ENCODE peak calls at places on chromosomes 1 and 21, in six cellular contexts. V, M, D, L, Y and X are unnamed samples.

GRCh38 chr1:211158866-211159265 is 24.9 kb upstream of the KCNH1 start:
- DNase-seq in L (no peak), V (no peak), Y (no peak), D (no peak), M (no peak), X (no peak)

GRCh38 chr1:10575616-10576015 is 100.9 kb downstream of the PEX14 start:
- DNase-seq in Y (peak; percentile 45), V (no peak), M (no peak), L (peak; percentile 26), D (no peak), X (no peak)

GRCh38 chr1:24374891-24375786 is 38.4 kb downstream of the STPG1 start:
- DNase-seq in V (no peak), D (no peak), M (no peak), Y (no peak), L (no peak), X (no peak)

GRCh38 chr1:243313635-243314536 is 58.0 kb downstream of the SDCCAG8 start:
- DNase-seq in M (no peak), L (no peak), Y (peak; percentile 7), D (no peak), V (no peak), X (no peak)

GRCh38 chr1:94236021-94236491 is 1.3 kb downstream of the ARHGAP29 start:
- DNase-seq in Y (peak; percentile 70), L (no peak), V (no peak), D (no peak), M (peak; percentile 10), X (no peak)

GRCh38 chr1:232748910-232749368 is 56.3 kb upstream of the MAP10 start:
- DNase-seq in V (no peak), M (no peak), L (no peak), D (no peak), Y (no peak), X (no peak)

GRCh38 chr21:36910581-36911307 is 55.7 kb downstream of the HLCS start:
- DNase-seq in D (peak; percentile 65), Y (peak; percentile 76), L (peak; percentile 54), V (no peak), M (no peak), X (no peak)

GRCh38 chr1:219771039-219771438 is 157.3 kb downstream of the SLC30A10 start:
- DNase-seq in V (peak; percentile 28), D (no peak), M (no peak), Y (peak; percentile 85), L (peak; percentile 91), X (no peak)

GRCh38 chr1:162709870-162710269 is 77.6 kb downstream of the DDR2 start:
- DNase-seq in V (no peak), D (no peak), Y (no peak), L (no peak), M (no peak), X (no peak)

GRCh38 chr1:97008226-97008625 is 286.6 kb downstream of the PTBP2 start:
- DNase-seq in Y (no peak), L (no peak), V (no peak), D (no peak), M (no peak), X (no peak)

GRCh38 chr1:43512681-43513080 is 18.0 kb upstream of the PTPRF start:
- DNase-seq in V (no peak), M (no peak), D (no peak), Y (no peak), L (no peak), X (no peak)

GRCh38 chr1:41751804-41752513 is 166.8 kb downstream of the HIVEP3 start:
- DNase-seq in L (no peak), V (no peak), Y (peak; percentile 65), M (peak; percentile 56), D (no peak), X (no peak)

GRCh38 chr1:45375104-45376090 is 35.2 kb upstream of the MUTYH start:
- DNase-seq in L (no peak), V (no peak), Y (no peak), D (no peak), M (no peak), X (no peak)

GRCh38 chr1:109725510-109725909 is 13.5 kb downstream of the GSTM5 start:
- DNase-seq in L (no peak), Y (no peak), V (no peak), M (no peak), D (no peak), X (no peak)

GRCh38 chr1:202164271-202165037 is 4.1 kb upstream of the PTPN7 start:
- DNase-seq in V (no peak), Y (no peak), L (no peak), D (no peak), M (no peak), X (no peak)

GRCh38 chr1:109927356-109927755 is 16.7 kb downstream of the CSF1 start:
- DNase-seq in D (no peak), L (no peak), V (no peak), M (no peak), Y (no peak), X (no peak)

GRCh38 chr1:84944767-84945486 is 51.9 kb upstream of the LPAR3 start:
- DNase-seq in D (no peak), V (peak; percentile 49), Y (peak; percentile 96), L (peak; percentile 90), M (peak; percentile 83), X (no peak)

DNA sequence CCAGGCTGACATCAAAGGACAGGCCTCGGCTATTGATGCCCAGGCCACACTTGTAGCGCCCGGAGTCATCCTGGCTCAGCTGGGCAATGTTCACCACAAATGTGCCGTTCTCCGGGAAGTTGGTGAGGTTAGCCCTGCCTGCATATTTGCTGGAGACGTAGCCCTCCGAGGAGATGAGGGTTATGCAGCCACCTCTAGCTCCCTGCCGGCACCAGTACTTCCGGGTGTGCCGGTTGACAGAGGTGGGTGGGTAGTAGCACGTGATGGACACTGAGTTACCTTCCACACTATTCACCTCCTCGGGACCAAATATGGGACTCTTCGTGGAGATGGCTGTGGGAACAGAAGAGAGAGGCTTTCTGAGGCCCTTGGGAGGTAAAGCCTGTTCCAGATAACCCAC is 7.1 kb downstream of the PIGR start:
- DNase-seq in L (no peak), M (no peak), Y (no peak), V (no peak), D (no peak), X (no peak)
- H3K4me3 ChIP-seq in L (no peak overlapping the region), M (no peak overlapping the region), Y (no peak overlapping the region), V (no peak overlapping the region), D (no peak overlapping the region), X (no peak overlapping the region)

GRCh38 chr1:21201650-21202049 is 25.0 kb upstream of the EIF4G3 start:
- DNase-seq in D (no peak), M (no peak), L (no peak), V (no peak), Y (no peak), X (no peak)

GRCh38 chr1:21200767-21201166 is 24.1 kb upstream of the EIF4G3 start:
- DNase-seq in D (no peak), V (no peak), M (no peak), L (no peak), Y (peak; percentile 58), X (no peak)

GRCh38 chr1:21198929-21199328 is 22.2 kb upstream of the EIF4G3 start:
- DNase-seq in D (no peak), V (no peak), L (no peak), Y (no peak), M (no peak), X (no peak)
- TF ChIP-seq CTCF in D (no peak), V (no peak), L (no peak), Y (no peak), M (no peak), X (no peak)

DNA sequence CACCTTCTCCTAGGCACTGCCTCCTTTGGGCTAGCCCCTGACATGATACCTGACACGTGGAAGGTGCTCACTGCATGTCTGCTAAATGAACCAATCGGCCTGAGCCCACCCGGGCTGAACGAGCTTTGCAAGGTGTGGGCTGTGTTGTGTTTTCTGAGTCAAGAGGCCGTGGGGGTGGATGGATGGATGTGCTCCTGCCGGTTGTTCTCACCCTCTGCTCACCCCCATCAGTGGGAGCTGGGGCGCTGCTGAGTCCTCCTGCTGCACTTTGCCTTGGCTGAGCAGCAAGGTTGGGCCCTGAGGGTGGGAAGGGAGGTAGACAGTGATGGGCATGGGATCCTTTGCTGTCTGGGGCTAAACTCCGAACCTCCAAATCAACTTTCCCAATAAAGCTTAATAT is 6.7 kb upstream of the CACNA1E start:
- DNase-seq in L (no peak), M (no peak), D (no peak), Y (no peak), V (no peak), X (no peak)
- H3K27me3 ChIP-seq in L (peaks cover 7% of the 10 kb centered on the region), M (no peaks in the 10 kb centered on the region), D (no peaks in the 10 kb centered on the region), Y (peaks cover 65% of the 10 kb centered on the region), V (peaks cover 31% of the 10 kb centered on the region), X (no peaks in the 10 kb centered on the region)

DNA sequence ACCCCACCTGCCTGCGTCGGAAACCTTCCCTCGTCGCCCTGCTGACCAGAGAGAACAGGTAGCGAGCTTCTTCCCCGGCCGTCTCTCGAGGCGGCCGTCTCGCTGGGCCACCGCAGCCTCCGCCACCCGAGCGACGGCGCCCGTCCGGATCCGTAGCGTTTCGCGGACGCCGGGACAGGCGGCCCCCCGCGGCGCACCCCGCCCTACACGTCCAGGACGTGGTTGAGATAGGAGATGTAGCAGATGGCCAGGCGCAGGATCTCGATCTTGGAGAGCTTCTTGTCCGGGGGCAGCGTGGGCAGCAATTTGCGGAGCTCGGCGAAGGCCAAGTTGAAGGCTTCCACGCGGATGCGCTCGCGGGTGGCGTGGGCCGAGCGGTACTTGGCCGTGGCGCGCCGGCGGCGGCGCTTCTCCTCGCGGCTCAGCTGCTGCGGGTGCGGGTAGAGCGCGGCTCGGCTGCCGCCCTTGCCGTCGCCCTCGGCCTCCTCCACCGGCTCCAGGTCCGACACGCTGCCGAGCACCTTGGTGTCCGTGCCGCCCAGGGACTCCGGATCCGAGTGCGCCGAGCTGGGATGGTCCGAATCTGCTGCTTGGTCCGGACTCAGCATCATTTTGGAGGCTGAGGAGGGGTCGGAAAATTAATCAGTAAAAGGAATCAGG is 3.0 kb downstream of the NHLH2 start:
- DNase-seq in V (no peak), L (no peak), D (no peak), M (no peak), Y (no peak), X (no peak)
- H3K4me3 ChIP-seq in V (peak overlapping the region; percentile 30), L (no peak overlapping the region), D (peak overlapping the region; percentile 53), M (no peak overlapping the region), Y (peak overlapping the region; percentile 15), X (peak overlapping the region; percentile 35)

DNA sequence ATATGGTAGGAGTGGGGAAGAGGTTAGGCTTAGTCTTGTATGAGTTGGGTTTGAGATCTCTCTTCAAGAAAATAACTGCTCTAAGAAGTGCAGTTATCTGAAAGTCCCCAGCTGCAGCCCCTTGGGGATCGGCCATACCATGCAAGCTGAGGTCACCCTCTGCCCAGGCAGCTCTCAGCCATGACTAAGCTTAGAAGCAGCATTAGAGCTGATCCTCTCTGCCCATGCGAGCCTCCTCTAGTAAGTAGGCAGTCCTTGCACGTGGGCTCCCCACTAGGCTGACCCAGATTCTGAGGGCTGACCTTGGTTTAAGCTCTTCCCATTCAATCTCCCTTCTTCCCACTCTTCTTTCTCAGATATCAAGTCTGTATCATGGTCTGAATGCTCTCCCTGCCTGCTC is 121.0 kb upstream of the UBE2U start:
- DNase-seq in M (no peak), D (peak; percentile 41), Y (peak; percentile 16), L (no peak), V (no peak), X (peak; percentile 65)
- TF ChIP-seq CTCF in M (no peak), D (no peak), Y (no peak), L (no peak), V (no peak), X (no peak)

GRCh38 chr1:157230500-157230899 is 92.3 kb upstream of the ETV3 start:
- DNase-seq in D (no peak), M (no peak), Y (no peak), L (no peak), V (no peak), X (no peak)
- H3K27me3 ChIP-seq in D (no peaks in the 10 kb centered on the region), M (no peaks in the 10 kb centered on the region), Y (no peaks in the 10 kb centered on the region), L (no peaks in the 10 kb centered on the region), V (no peaks in the 10 kb centered on the region), X (no peaks in the 10 kb centered on the region)